ENCODE peak calls at places on chromosomes 7 and 10, in four cellular contexts. V is activated T-helper 9 cell treated with anti-CD3 and anti-CD28 coated beads, Interleukin-2, amount 50 U/mL, for 16 hours; T is GM23248; G is central memory CD4-positive, alpha-beta T cell. I is an unnamed sample.

GRCh38 chr10:33653584-33654367 is 319.3 kb upstream of the NRP1 start:
- DNase-seq in V (no peak), T (peak), G (no peak), I (no peak)

GRCh38 chr10:132365102-132365501 is 31.9 kb upstream of the PWWP2B start:
- DNase-seq in T (no peak), V (no peak), G (no peak), I (no peak)

GRCh38 chr7:29335188-29336083 is 140.9 kb downstream of the CHN2 start:
- DNase-seq in G (no peak), T (no peak), V (no peak), I (no peak)

GRCh38 chr7:2512713-2513112 is 6.9 kb upstream of the LFNG start:
- DNase-seq in G (no peak), V (no peak), T (no peak), I (no peak)

GRCh38 chr7:146660839-146661238 is 544.2 kb downstream of the CNTNAP2 start:
- DNase-seq in V (no peak), G (no peak), T (no peak), I (no peak)

GRCh38 chr7:155852426-155853301 is 40.4 kb upstream of the SHH start:
- DNase-seq in G (no peak), V (no peak), T (no peak), I (no peak)

GRCh38 chr10:95360122-95360715 is 69.4 kb upstream of the PDLIM1 start:
- DNase-seq in G (no peak), T (no peak), V (no peak), I (no peak)

GRCh38 chr10:350981-351501 is 215.8 kb downstream of the ZMYND11 start:
- DNase-seq in V (no peak), G (no peak), T (no peak), I (no peak)

GRCh38 chr7:12590559-12590958 is 20.0 kb downstream of the SCIN start:
- DNase-seq in T (no peak), G (no peak), V (no peak), I (no peak)